ENCODE peak calls at places on chromosomes 16 and 17, in five cellular contexts. A is prostate gland, T is OCI-LY7, L is lower lobe of right lung, I is SJSA1. G is an unnamed sample. For H3K9me3 and H3K4me1, the result is how much of the 10 kb centered on the place peaks cover.

GRCh38 chr16:57518520-57518919 is 17.9 kb downstream of the CCDC102A start:
- DNase-seq in A (no peak), T (no peak), L (no peak), I (no peak), G (no peak)

GRCh38 chr17:1565860-1566259 is 3.3 kb upstream of the PITPNA start:
- DNase-seq in A (no peak), T (no peak), L (no peak), I (no peak), G (no peak)

GRCh38 chr16:88549671-88550643 is 20.2 kb upstream of the ZC3H18 start:
- DNase-seq in A (no peak), T (no peak), L (no peak), I (no peak), G (peak)

GRCh38 chr16:81600275-81600674 is 155.7 kb downstream of the CMIP start:
- DNase-seq in A (peak), T (no peak), L (no peak), I (peak), G (no peak)

GRCh38 chr17:73888875-73889274 is 244.6 kb upstream of the SDK2 start:
- DNase-seq in A (no peak), T (no peak), L (no peak), I (no peak), G (no peak)

GRCh38 chr17:81491193-81491592 is 21.4 kb downstream of the ACTG1 start:
- DNase-seq in A (no peak), T (no peak), L (no peak), I (peak), G (no peak)

GRCh38 chr17:60934723-60935122 is 257.1 kb downstream of the BCAS3 start:
- DNase-seq in A (no peak), T (no peak), L (no peak), I (no peak), G (no peak)

GRCh38 chr16:55647798-55648197 is 8.0 kb upstream of the SLC6A2 start:
- DNase-seq in A (no peak), T (no peak), L (no peak), I (no peak), G (no peak)

GRCh38 chr16:54952195-54952594 is 21.5 kb downstream of the IRX5 start:
- DNase-seq in A (no peak), T (no peak), L (no peak), I (no peak), G (no peak)

GRCh38 chr17:78130439-78131101 is at the start of gene TMC8:
- DNase-seq in A (no peak), T (peak), L (no peak), I (no peak), G (peak)

GRCh38 chr17:35618628-35619027 is 31.5 kb downstream of the AP2B1 start:
- DNase-seq in A (no peak), T (no peak), L (no peak), I (no peak), G (no peak)

GRCh38 chr16:84914273-84914672 is 94.5 kb downstream of the CRISPLD2 start:
- DNase-seq in A (peak), T (no peak), L (no peak), I (no peak), G (no peak)

GRCh38 chr17:50127661-50128361 is 2.1 kb downstream of the SAMD14 start:
- DNase-seq in A (no peak), T (no peak), L (no peak), I (no peak), G (no peak)

GRCh38 chr17:1179635-1180433 is at the start of gene ABR:
- DNase-seq in A (peak), T (peak), L (peak), I (no peak), G (peak)

GRCh38 chr17:13114601-13115024 is 96.8 kb upstream of the ELAC2 start:
- DNase-seq in A (no peak), T (peak), L (no peak), I (peak), G (peak)

GRCh38 chr17:19247423-19247822 is 10.3 kb downstream of the EPN2 start:
- DNase-seq in A (no peak), T (no peak), L (no peak), I (no peak), G (no peak)

GRCh38 chr17:2724783-2725164 is 13.2 kb upstream of the CLUH start:
- DNase-seq in A (no peak), T (no peak), L (no peak), I (no peak), G (peak)

GRCh38 chr17:48612456-48612853 is 1.6 kb upstream of the HOXB7 start:
- DNase-seq in A (no peak), T (peak), L (no peak), I (no peak), G (peak)

GRCh38 chr17:42675984-42676423 is 790 bp downstream of the PLEKHH3 start:
- DNase-seq in A (peak), T (peak), L (peak), I (no peak), G (no peak)

DNA sequence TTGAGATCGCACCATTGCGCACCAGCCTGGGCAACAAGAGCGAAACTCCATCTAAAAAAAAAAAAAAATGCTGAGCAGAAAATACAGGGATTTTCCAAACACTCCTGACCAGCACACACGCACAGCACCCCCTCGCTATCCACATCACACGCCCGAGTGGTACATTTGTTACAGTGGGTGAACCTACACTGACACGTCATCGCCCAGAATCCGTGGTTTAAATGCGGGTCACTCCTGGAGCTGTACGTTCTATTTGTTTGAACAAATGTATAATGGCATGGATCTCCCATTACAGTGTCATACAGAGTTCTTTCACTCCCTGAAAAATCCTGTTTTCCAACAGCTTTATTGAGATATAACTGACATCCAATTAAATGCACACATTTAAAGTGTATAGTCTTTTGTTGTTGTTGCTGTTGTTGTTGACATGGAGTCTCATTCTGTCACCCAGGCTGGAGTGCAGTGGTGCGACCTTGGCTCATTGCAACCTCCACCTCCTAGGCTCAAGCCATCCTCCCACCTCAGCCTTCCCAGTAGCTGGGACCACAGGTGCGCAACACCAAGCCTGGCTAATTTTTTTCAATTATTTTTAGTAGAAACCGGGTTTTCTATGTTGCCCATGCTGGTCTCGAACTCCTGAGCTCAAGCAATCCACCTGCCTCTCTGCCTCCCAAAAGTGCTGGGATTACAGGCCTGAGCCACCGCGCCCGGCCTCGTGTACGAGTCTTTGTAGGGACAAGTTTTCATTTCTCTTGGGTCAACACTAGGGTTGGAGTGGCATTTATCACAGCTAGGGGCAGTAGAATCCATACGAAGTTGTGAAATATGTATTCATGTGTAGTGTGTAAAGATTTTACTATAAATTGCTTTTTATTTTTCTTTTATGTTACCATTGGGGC is 4.4 kb upstream of the CARHSP1 start:
- DNase-seq in A (no peak), T (peak), L (no peak), I (no peak), G (no peak)
- H3K27ac ChIP-seq in A (no peak), T (no peak), L (no peak), I (no peak), G (no peak)

GRCh38 chr16:71443714-71444113 is 1.9 kb upstream of the TLE7 start:
- DNase-seq in A (no peak), T (no peak), L (no peak), I (no peak), G (no peak)

GRCh38 chr16:71453051-71453450 is 9.0 kb downstream of the ZNF23 start:
- DNase-seq in A (no peak), T (no peak), L (no peak), I (no peak), G (no peak)

GRCh38 chr16:71449020-71449419 is 7.2 kb upstream of the TLE7 start:
- DNase-seq in A (no peak), T (no peak), L (no peak), I (no peak), G (no peak)

GRCh38 chr16:71448274-71448866 is 6.5 kb upstream of the TLE7 start:
- DNase-seq in A (no peak), T (no peak), L (no peak), I (no peak), G (no peak)
- H3K9me3 ChIP-seq in A (under half), T (under half), L (half or more), I (half or more), G (under half)

GRCh38 chr17:76497979-76498885 is 3.0 kb downstream of the RHBDF2 start:
- DNase-seq in A (peak), T (no peak), L (peak), I (peak), G (no peak)

GRCh38 chr17:76498886-76499667 is 2.1 kb downstream of the RHBDF2 start:
- DNase-seq in A (no peak), T (peak), L (no peak), I (peak), G (no peak)

GRCh38 chr17:76496464-76496863 is 4.8 kb downstream of the RHBDF2 start:
- DNase-seq in A (no peak), T (no peak), L (no peak), I (no peak), G (no peak)

GRCh38 chr17:76495663-76496400 is 5.4 kb downstream of the RHBDF2 start:
- DNase-seq in A (no peak), T (no peak), L (no peak), I (no peak), G (no peak)

GRCh38 chr17:76497699-76497978 is 3.6 kb downstream of the RHBDF2 start:
- DNase-seq in A (no peak), T (no peak), L (no peak), I (no peak), G (no peak)
- H3K4me1 ChIP-seq in A (under half), T (half or more), L (half or more), I (half or more), G (half or more)

DNA sequence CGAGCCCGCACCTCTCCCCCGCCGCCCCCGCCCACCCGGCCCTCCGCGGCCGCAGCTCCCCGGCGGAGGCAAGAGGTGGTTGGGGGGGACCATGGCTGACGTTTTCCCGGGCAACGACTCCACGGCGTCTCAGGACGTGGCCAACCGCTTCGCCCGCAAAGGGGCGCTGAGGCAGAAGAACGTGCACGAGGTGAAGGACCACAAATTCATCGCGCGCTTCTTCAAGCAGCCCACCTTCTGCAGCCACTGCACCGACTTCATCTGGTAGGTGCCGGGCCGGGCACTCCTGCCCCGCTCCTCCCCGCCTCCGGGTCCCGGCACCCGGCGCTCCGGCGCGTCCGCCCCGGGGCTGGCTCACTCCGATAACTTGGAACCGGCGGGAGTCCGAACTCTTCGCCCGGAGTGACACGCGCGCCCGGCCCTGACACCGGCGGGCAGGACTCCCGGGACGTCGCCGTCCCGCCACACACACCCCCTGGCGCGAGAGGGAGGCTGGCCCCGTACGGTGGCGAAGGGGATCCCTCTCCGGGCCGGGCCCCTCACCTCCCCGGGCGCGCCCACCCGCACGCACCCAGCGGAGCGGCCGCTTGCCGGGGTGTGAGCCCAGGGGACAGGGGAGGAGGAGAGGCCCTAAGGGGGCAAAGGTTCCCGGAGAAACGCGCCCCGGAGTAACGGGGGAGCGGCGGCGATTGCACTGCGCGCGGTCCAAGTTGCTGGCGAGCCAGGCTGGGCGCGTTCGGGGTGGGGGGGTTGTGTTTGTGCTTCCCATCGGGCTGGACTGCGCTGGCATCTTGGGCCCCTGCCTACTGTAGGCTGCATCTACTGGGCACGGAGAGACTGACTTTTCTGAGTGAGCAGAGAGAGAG is 581 bp downstream of the PRKCA start:
- DNase-seq in A (peak), T (peak), L (peak), I (peak), G (peak)
- H3K27ac ChIP-seq in A (peak), T (no peak), L (peak), I (peak), G (peak)

GRCh38 chr16:15897834-15898254 is 9.4 kb upstream of the CEP20 start:
- DNase-seq in A (no peak), T (peak), L (no peak), I (no peak), G (no peak)
- H3K9me3 ChIP-seq in A (under half), T (under half), L (under half), I (under half), G (under half)

GRCh38 chr17:56779898-56780777 is 53.6 kb downstream of the C17orf67 start:
- DNase-seq in A (peak), T (peak), L (peak), I (peak), G (peak)
- H3K4me1 ChIP-seq in A (under half), T (under half), L (under half), I (under half), G (under half)

GRCh38 chr17:55162556-55162946 is 102.2 kb upstream of the HLF start:
- DNase-seq in A (no peak), T (no peak), L (no peak), I (no peak), G (no peak)

GRCh38 chr17:55160501-55160900 is 104.3 kb upstream of the HLF start:
- DNase-seq in A (no peak), T (no peak), L (no peak), I (no peak), G (no peak)

GRCh38 chr17:55161935-55162555 is 102.7 kb upstream of the HLF start:
- DNase-seq in A (no peak), T (no peak), L (no peak), I (peak), G (no peak)

GRCh38 chr17:55166506-55166905 is 98.3 kb upstream of the HLF start:
- DNase-seq in A (no peak), T (no peak), L (peak), I (no peak), G (no peak)

GRCh38 chr17:55163408-55163807 is 101.4 kb upstream of the HLF start:
- DNase-seq in A (no peak), T (peak), L (no peak), I (no peak), G (no peak)
- H3K27ac ChIP-seq in A (no peak), T (peak), L (no peak), I (no peak), G (no peak)

GRCh38 chr17:5182597-5183409 is 8.9 kb downstream of the ZNF594 start:
- DNase-seq in A (no peak), T (no peak), L (no peak), I (no peak), G (no peak)

GRCh38 chr17:5179003-5179402 is 12.7 kb downstream of the ZNF594 start:
- DNase-seq in A (no peak), T (no peak), L (no peak), I (no peak), G (no peak)

GRCh38 chr17:5184284-5184683 is 7.4 kb downstream of the ZNF594 start:
- DNase-seq in A (no peak), T (no peak), L (no peak), I (no peak), G (no peak)

GRCh38 chr17:5183410-5183793 is 8.3 kb downstream of the ZNF594 start:
- DNase-seq in A (no peak), T (no peak), L (no peak), I (no peak), G (no peak)

DNA sequence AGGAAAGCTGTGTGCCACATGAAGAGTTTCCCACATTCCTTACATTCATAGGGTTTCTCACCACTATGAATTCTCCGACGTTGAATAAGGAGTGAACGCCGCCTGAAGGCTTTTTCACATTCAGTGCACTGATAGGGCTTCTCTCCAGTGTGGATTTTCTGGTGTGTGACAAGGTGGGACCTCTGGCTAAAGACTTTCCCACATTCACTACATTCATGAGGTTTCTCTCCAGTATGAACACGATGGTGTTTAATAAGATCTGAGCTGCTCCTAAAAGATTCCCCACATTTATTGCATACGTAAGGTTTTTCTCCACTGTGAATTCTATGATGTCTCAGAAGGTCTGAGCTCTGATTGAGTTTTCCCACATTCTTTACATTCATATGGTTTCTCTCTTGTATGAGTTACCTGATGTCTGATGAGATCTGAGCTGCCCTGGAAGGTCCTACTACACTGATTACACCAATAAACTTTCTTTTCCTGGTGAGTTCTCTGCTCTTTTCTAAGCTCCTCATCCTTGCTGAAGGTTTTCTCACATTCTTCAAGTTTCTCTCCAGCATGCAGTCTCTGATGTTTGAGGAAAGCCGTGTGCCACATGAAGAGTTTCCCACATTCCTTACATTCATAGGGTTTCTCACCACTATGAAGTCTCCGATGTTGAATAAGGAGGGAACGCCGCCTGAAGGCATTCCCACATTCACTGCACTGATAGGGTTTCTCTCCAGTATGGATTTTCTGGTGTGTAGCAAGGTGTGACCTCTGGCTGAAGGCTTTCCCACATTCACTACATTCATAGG is 10.0 kb downstream of the ZNF594 start:
- DNase-seq in A (no peak), T (no peak), L (no peak), I (no peak), G (no peak)
- H3K9me3 ChIP-seq in A (under half), T (under half), L (half or more), I (under half), G (under half)

DNA sequence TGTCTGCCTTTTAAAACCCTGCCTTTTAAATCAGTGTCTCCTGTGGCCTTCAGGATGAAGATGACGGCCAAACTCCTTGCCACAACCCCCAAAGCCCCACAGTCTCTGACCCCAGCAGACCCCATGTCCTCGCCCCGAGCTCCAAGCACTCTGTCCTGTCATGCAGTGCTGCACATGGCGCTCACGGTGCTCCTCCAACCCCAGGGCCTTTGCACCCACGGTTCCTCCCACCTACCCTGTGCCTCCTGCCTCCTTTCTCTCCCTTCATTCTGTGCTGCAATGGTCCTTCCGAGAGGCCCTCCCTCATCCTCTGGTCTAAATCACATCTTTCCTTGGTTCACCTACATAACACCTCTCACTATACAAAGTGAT is 235.3 kb downstream of the KATNIP start:
- DNase-seq in A (no peak), T (no peak), L (no peak), I (no peak), G (no peak)
- H3K4me1 ChIP-seq in A (under half), T (under half), L (under half), I (under half), G (under half)